ENCODE peak calls at places on chromosome 14, in nine cellular contexts. One of them, this sample, is unnamed.
A peak's percentile ranks its signal among the peaks of the same experiment; 100 is the strongest.

GRCh38 chr14:91315844-91316267 is 71.4 kb upstream of the GPR68 start:
- DNase-seq in adrenal gland: no peak
- DNase-seq in ovary: no peak
- DNase-seq in heart right ventricle: no peak
- DNase-seq in fibroblast of lung: no peak
- DNase-seq in stomach: peak; percentile 46
- DNase-seq in adipocyte: no peak
- DNase-seq in epithelial cell of esophagus: no peak
- DNase-seq in A549: no peak
- DNase-seq in this sample: no peak

GRCh38 chr14:23672200-23672599 is 36.0 kb downstream of the DHRS2 start:
- DNase-seq in ovary: no peak
- DNase-seq in fibroblast of lung: no peak
- DNase-seq in heart right ventricle: no peak
- DNase-seq in A549: no peak
- DNase-seq in stomach: no peak
- DNase-seq in epithelial cell of esophagus: no peak
- DNase-seq in adrenal gland: no peak
- DNase-seq in adipocyte: no peak
- DNase-seq in this sample: no peak

GRCh38 chr14:61514927-61515326 is 180.4 kb upstream of the HIF1A start:
- DNase-seq in A549: no peak
- DNase-seq in heart right ventricle: no peak
- DNase-seq in stomach: no peak
- DNase-seq in epithelial cell of esophagus: no peak
- DNase-seq in ovary: no peak
- DNase-seq in fibroblast of lung: no peak
- DNase-seq in adipocyte: no peak
- DNase-seq in adrenal gland: no peak
- DNase-seq in this sample: no peak

GRCh38 chr14:23423657-23424056 is 11.8 kb downstream of the MYH7 start:
- DNase-seq in adipocyte: no peak
- DNase-seq in fibroblast of lung: no peak
- DNase-seq in stomach: no peak
- DNase-seq in A549: no peak
- DNase-seq in adrenal gland: no peak
- DNase-seq in epithelial cell of esophagus: no peak
- DNase-seq in ovary: no peak
- DNase-seq in heart right ventricle: no peak
- DNase-seq in this sample: no peak

GRCh38 chr14:104343294-104343625 is 204.9 kb downstream of the KIF26A start:
- DNase-seq in heart right ventricle: no peak
- DNase-seq in fibroblast of lung: no peak
- DNase-seq in ovary: peak; percentile 17
- DNase-seq in A549: no peak
- DNase-seq in stomach: no peak
- DNase-seq in epithelial cell of esophagus: no peak
- DNase-seq in adipocyte: no peak
- DNase-seq in adrenal gland: no peak
- DNase-seq in this sample: no peak

GRCh38 chr14:81302613-81303012 is 81.9 kb upstream of the GTF2A1 start:
- DNase-seq in ovary: no peak
- DNase-seq in stomach: no peak
- DNase-seq in adipocyte: no peak
- DNase-seq in adrenal gland: no peak
- DNase-seq in A549: no peak
- DNase-seq in heart right ventricle: no peak
- DNase-seq in epithelial cell of esophagus: no peak
- DNase-seq in fibroblast of lung: no peak
- DNase-seq in this sample: no peak

GRCh38 chr14:21860172-21860571 is 186.6 kb upstream of the OR4E1 start:
- DNase-seq in adrenal gland: no peak
- DNase-seq in adipocyte: peak; percentile 1
- DNase-seq in epithelial cell of esophagus: peak; percentile 47
- DNase-seq in A549: peak; percentile 7
- DNase-seq in stomach: no peak
- DNase-seq in fibroblast of lung: peak; percentile 5
- DNase-seq in ovary: no peak
- DNase-seq in heart right ventricle: no peak
- DNase-seq in this sample: no peak

GRCh38 chr14:69281450-69282169 is 21.7 kb downstream of the GALNT16 start:
- DNase-seq in stomach: no peak
- DNase-seq in adipocyte: no peak
- DNase-seq in heart right ventricle: peak; percentile 54
- DNase-seq in fibroblast of lung: no peak
- DNase-seq in A549: no peak
- DNase-seq in adrenal gland: no peak
- DNase-seq in epithelial cell of esophagus: no peak
- DNase-seq in ovary: no peak
- DNase-seq in this sample: no peak

GRCh38 chr14:61429316-61429715 is 107.9 kb downstream of the PRKCH start:
- DNase-seq in adrenal gland: no peak
- DNase-seq in A549: no peak
- DNase-seq in epithelial cell of esophagus: peak; percentile 35
- DNase-seq in ovary: no peak
- DNase-seq in fibroblast of lung: no peak
- DNase-seq in heart right ventricle: no peak
- DNase-seq in stomach: no peak
- DNase-seq in adipocyte: no peak
- DNase-seq in this sample: no peak

GRCh38 chr14:22842211-22843122 is 6.1 kb downstream of the MMP14 start:
- DNase-seq in ovary: no peak
- DNase-seq in A549: no peak
- DNase-seq in adipocyte: no peak
- DNase-seq in stomach: no peak
- DNase-seq in adrenal gland: no peak
- DNase-seq in fibroblast of lung: no peak
- DNase-seq in epithelial cell of esophagus: no peak
- DNase-seq in heart right ventricle: no peak
- DNase-seq in this sample: no peak

GRCh38 chr14:98766818-98767217 is 505.2 kb downstream of the BCL11B start:
- DNase-seq in epithelial cell of esophagus: peak; percentile 57
- DNase-seq in adipocyte: no peak
- DNase-seq in stomach: no peak
- DNase-seq in fibroblast of lung: no peak
- DNase-seq in heart right ventricle: no peak
- DNase-seq in A549: no peak
- DNase-seq in adrenal gland: no peak
- DNase-seq in ovary: no peak
- DNase-seq in this sample: no peak

GRCh38 chr14:70782361-70782760 is 27.0 kb downstream of the MAP3K9 start:
- DNase-seq in epithelial cell of esophagus: peak; percentile 96
- DNase-seq in stomach: no peak
- DNase-seq in A549: no peak
- DNase-seq in adipocyte: peak; percentile 20
- DNase-seq in ovary: no peak
- DNase-seq in adrenal gland: no peak
- DNase-seq in heart right ventricle: no peak
- DNase-seq in fibroblast of lung: no peak
- DNase-seq in this sample: no peak

GRCh38 chr14:77303417-77304156 is 17.1 kb downstream of the POMT2 start:
- DNase-seq in fibroblast of lung: peak; percentile 91
- DNase-seq in ovary: no peak
- DNase-seq in adipocyte: peak; percentile 97
- DNase-seq in stomach: no peak
- DNase-seq in heart right ventricle: no peak
- DNase-seq in A549: peak; percentile 92
- DNase-seq in epithelial cell of esophagus: peak; percentile 98
- DNase-seq in adrenal gland: peak; percentile 74
- DNase-seq in this sample: no peak

GRCh38 chr14:36207500-36207899 is 31.0 kb upstream of the PTCSC3 start:
- DNase-seq in epithelial cell of esophagus: peak; percentile 28
- DNase-seq in stomach: no peak
- DNase-seq in A549: no peak
- DNase-seq in adrenal gland: no peak
- DNase-seq in adipocyte: peak; percentile 16
- DNase-seq in fibroblast of lung: peak; percentile 2
- DNase-seq in ovary: no peak
- DNase-seq in heart right ventricle: no peak
- DNase-seq in this sample: no peak

GRCh38 chr14:76968621-76969063 is 59.9 kb downstream of the IRF2BPL start:
- DNase-seq in A549: no peak
- DNase-seq in stomach: peak; percentile 47
- DNase-seq in heart right ventricle: no peak
- DNase-seq in adipocyte: no peak
- DNase-seq in adrenal gland: no peak
- DNase-seq in fibroblast of lung: no peak
- DNase-seq in epithelial cell of esophagus: no peak
- DNase-seq in ovary: no peak
- DNase-seq in this sample: no peak

GRCh38 chr14:35506927-35507326 is 27.0 kb upstream of the INSM2 start:
- DNase-seq in A549: no peak
- DNase-seq in ovary: no peak
- DNase-seq in adrenal gland: no peak
- DNase-seq in adipocyte: no peak
- DNase-seq in heart right ventricle: no peak
- DNase-seq in fibroblast of lung: no peak
- DNase-seq in epithelial cell of esophagus: peak; percentile 33
- DNase-seq in stomach: no peak
- DNase-seq in this sample: no peak

GRCh38 chr14:77638738-77639137 is 22.3 kb upstream of the SPTLC2 start:
- DNase-seq in A549: no peak
- DNase-seq in heart right ventricle: no peak
- DNase-seq in fibroblast of lung: peak; percentile 46
- DNase-seq in epithelial cell of esophagus: peak; percentile 74
- DNase-seq in ovary: no peak
- DNase-seq in adipocyte: peak; percentile 70
- DNase-seq in stomach: no peak
- DNase-seq in adrenal gland: no peak
- DNase-seq in this sample: no peak

GRCh38 chr14:37384870-37385596 is 187.3 kb downstream of the MIPOL1 start:
- DNase-seq in ovary: no peak
- DNase-seq in adrenal gland: no peak
- DNase-seq in heart right ventricle: no peak
- DNase-seq in epithelial cell of esophagus: peak; percentile 2
- DNase-seq in stomach: no peak
- DNase-seq in A549: no peak
- DNase-seq in fibroblast of lung: no peak
- DNase-seq in adipocyte: no peak
- DNase-seq in this sample: no peak

GRCh38 chr14:33693237-33693636 is 257.6 kb downstream of the EGLN3 start:
- DNase-seq in A549: no peak
- DNase-seq in stomach: no peak
- DNase-seq in adipocyte: peak; percentile 72
- DNase-seq in epithelial cell of esophagus: no peak
- DNase-seq in adrenal gland: no peak
- DNase-seq in ovary: no peak
- DNase-seq in heart right ventricle: no peak
- DNase-seq in fibroblast of lung: peak; percentile 44
- DNase-seq in this sample: no peak
- H3K4me3 ChIP-seq in A549: no peak overlapping the region
- H3K4me3 ChIP-seq in stomach: no peak overlapping the region
- H3K4me3 ChIP-seq in adipocyte: no peak overlapping the region
- H3K4me3 ChIP-seq in epithelial cell of esophagus: no peak overlapping the region
- H3K4me3 ChIP-seq in adrenal gland: no peak overlapping the region
- H3K4me3 ChIP-seq in ovary: no peak overlapping the region
- H3K4me3 ChIP-seq in heart right ventricle: no peak overlapping the region
- H3K4me3 ChIP-seq in fibroblast of lung: no peak overlapping the region
- H3K4me3 ChIP-seq in this sample: no peak overlapping the region

GRCh38 chr14:29536886-29537511 is 390.6 kb downstream of the PRKD1 start:
- DNase-seq in fibroblast of lung: peak; percentile 56
- DNase-seq in stomach: no peak
- DNase-seq in heart right ventricle: no peak
- DNase-seq in ovary: no peak
- DNase-seq in adipocyte: peak; percentile 61
- DNase-seq in adrenal gland: no peak
- DNase-seq in A549: no peak
- DNase-seq in epithelial cell of esophagus: peak; percentile 19
- DNase-seq in this sample: no peak
- H3K4me3 ChIP-seq in fibroblast of lung: no peak overlapping the region
- H3K4me3 ChIP-seq in stomach: no peak overlapping the region
- H3K4me3 ChIP-seq in heart right ventricle: no peak overlapping the region
- H3K4me3 ChIP-seq in ovary: no peak overlapping the region
- H3K4me3 ChIP-seq in adipocyte: no peak overlapping the region
- H3K4me3 ChIP-seq in adrenal gland: no peak overlapping the region
- H3K4me3 ChIP-seq in A549: no peak overlapping the region
- H3K4me3 ChIP-seq in epithelial cell of esophagus: no peak overlapping the region
- H3K4me3 ChIP-seq in this sample: no peak overlapping the region

GRCh38 chr14:102524026-102524450 is 14.5 kb upstream of the ANKRD9 start:
- DNase-seq in heart right ventricle: no peak
- DNase-seq in A549: no peak
- DNase-seq in ovary: no peak
- DNase-seq in adrenal gland: no peak
- DNase-seq in fibroblast of lung: no peak
- DNase-seq in adipocyte: no peak
- DNase-seq in epithelial cell of esophagus: no peak
- DNase-seq in stomach: no peak
- DNase-seq in this sample: no peak
- H3K4me3 ChIP-seq in heart right ventricle: peak overlapping the region; percentile 81
- H3K4me3 ChIP-seq in A549: peak overlapping the region; percentile 16
- H3K4me3 ChIP-seq in ovary: peak overlapping the region; percentile 58
- H3K4me3 ChIP-seq in adrenal gland: no peak overlapping the region
- H3K4me3 ChIP-seq in fibroblast of lung: peak overlapping the region; percentile 26
- H3K4me3 ChIP-seq in adipocyte: peak overlapping the region; percentile 86
- H3K4me3 ChIP-seq in epithelial cell of esophagus: peak overlapping the region; percentile 25
- H3K4me3 ChIP-seq in stomach: peak overlapping the region; percentile 61
- H3K4me3 ChIP-seq in this sample: no peak overlapping the region

GRCh38 chr14:94769413-94770250 is at the start of gene GSC:
- DNase-seq in adipocyte: peak; percentile 85
- DNase-seq in stomach: peak; percentile 42
- DNase-seq in epithelial cell of esophagus: peak; percentile 11
- DNase-seq in ovary: peak; percentile 32
- DNase-seq in adrenal gland: peak; percentile 19
- DNase-seq in fibroblast of lung: no peak
- DNase-seq in heart right ventricle: peak; percentile 46
- DNase-seq in A549: peak; percentile 36
- DNase-seq in this sample: peak; percentile 39

GRCh38 chr14:94767321-94767878 is 2.5 kb downstream of the GSC start:
- DNase-seq in stomach: no peak
- DNase-seq in adipocyte: no peak
- DNase-seq in fibroblast of lung: no peak
- DNase-seq in adrenal gland: no peak
- DNase-seq in epithelial cell of esophagus: no peak
- DNase-seq in ovary: no peak
- DNase-seq in heart right ventricle: no peak
- DNase-seq in A549: no peak
- DNase-seq in this sample: no peak

GRCh38 chr14:94768521-94769412 is 1.1 kb downstream of the GSC start:
- DNase-seq in ovary: peak; percentile 19
- DNase-seq in fibroblast of lung: no peak
- DNase-seq in adipocyte: peak; percentile 61
- DNase-seq in stomach: no peak
- DNase-seq in adrenal gland: no peak
- DNase-seq in heart right ventricle: no peak
- DNase-seq in epithelial cell of esophagus: no peak
- DNase-seq in A549: no peak
- DNase-seq in this sample: no peak

GRCh38 chr14:94770251-94770749 is 387 bp upstream of the GSC start:
- DNase-seq in heart right ventricle: no peak
- DNase-seq in A549: no peak
- DNase-seq in fibroblast of lung: peak; percentile 44
- DNase-seq in stomach: no peak
- DNase-seq in adrenal gland: no peak
- DNase-seq in epithelial cell of esophagus: peak; percentile 24
- DNase-seq in adipocyte: no peak
- DNase-seq in ovary: no peak
- DNase-seq in this sample: no peak

GRCh38 chr14:94768141-94768520 is 1.8 kb downstream of the GSC start:
- DNase-seq in heart right ventricle: no peak
- DNase-seq in A549: no peak
- DNase-seq in fibroblast of lung: no peak
- DNase-seq in adipocyte: no peak
- DNase-seq in stomach: no peak
- DNase-seq in epithelial cell of esophagus: no peak
- DNase-seq in adrenal gland: no peak
- DNase-seq in ovary: no peak
- DNase-seq in this sample: no peak
- H3K4me3 ChIP-seq in heart right ventricle: peak overlapping the region; percentile 62
- H3K4me3 ChIP-seq in A549: no peak overlapping the region
- H3K4me3 ChIP-seq in fibroblast of lung: no peak overlapping the region
- H3K4me3 ChIP-seq in adipocyte: peak overlapping the region; percentile 86
- H3K4me3 ChIP-seq in stomach: peak overlapping the region; percentile 80
- H3K4me3 ChIP-seq in epithelial cell of esophagus: no peak overlapping the region
- H3K4me3 ChIP-seq in adrenal gland: no peak overlapping the region
- H3K4me3 ChIP-seq in ovary: no peak overlapping the region
- H3K4me3 ChIP-seq in this sample: peak overlapping the region; percentile 38

This sample was measured in right cardiac atrium.